ENCODE peak calls at places on chromosomes 7 and 10, in four cellular contexts. One of them, this sample, is unnamed.

GRCh38 chr10:109932391-109932790 is 9.1 kb upstream of the XPNPEP1 start:
- DNase-seq in stomach: no peak
- DNase-seq in astrocyte of the spinal cord: peak
- DNase-seq in right lobe of liver: no peak
- DNase-seq in this sample: no peak

GRCh38 chr10:74955796-74956195 is 129.4 kb downstream of the KAT6B start:
- DNase-seq in stomach: no peak
- DNase-seq in right lobe of liver: no peak
- DNase-seq in astrocyte of the spinal cord: no peak
- DNase-seq in this sample: no peak

GRCh38 chr7:80478683-80479082 is 33.2 kb downstream of the GNAT3 start:
- DNase-seq in right lobe of liver: no peak
- DNase-seq in stomach: no peak
- DNase-seq in astrocyte of the spinal cord: peak
- DNase-seq in this sample: peak

GRCh38 chr10:26439436-26440090 is 1.4 kb downstream of the APBB1IP start:
- DNase-seq in right lobe of liver: no peak
- DNase-seq in astrocyte of the spinal cord: no peak
- DNase-seq in stomach: no peak
- DNase-seq in this sample: no peak

GRCh38 chr7:77983973-77984372 is 185.4 kb downstream of the PHTF2 start:
- DNase-seq in astrocyte of the spinal cord: no peak
- DNase-seq in right lobe of liver: no peak
- DNase-seq in stomach: no peak
- DNase-seq in this sample: no peak

GRCh38 chr10:101759354-101760247 is 16.3 kb downstream of the FGF8 start:
- DNase-seq in right lobe of liver: no peak
- DNase-seq in stomach: no peak
- DNase-seq in astrocyte of the spinal cord: no peak
- DNase-seq in this sample: no peak

GRCh38 chr7:117071597-117071996 is 118.3 kb downstream of the ST7 start:
- DNase-seq in right lobe of liver: no peak
- DNase-seq in stomach: no peak
- DNase-seq in astrocyte of the spinal cord: no peak
- DNase-seq in this sample: peak

GRCh38 chr7:32905175-32905662 is 13.7 kb upstream of the KBTBD2 start:
- DNase-seq in astrocyte of the spinal cord: peak
- DNase-seq in right lobe of liver: no peak
- DNase-seq in stomach: no peak
- DNase-seq in this sample: peak

GRCh38 chr7:114710495-114710894 is 211.4 kb upstream of the MDFIC start:
- DNase-seq in astrocyte of the spinal cord: no peak
- DNase-seq in stomach: no peak
- DNase-seq in right lobe of liver: no peak
- DNase-seq in this sample: no peak

GRCh38 chr7:44489955-44490350 is 505 bp downstream of the NUDCD3 start:
- DNase-seq in right lobe of liver: no peak
- DNase-seq in astrocyte of the spinal cord: peak
- DNase-seq in stomach: peak
- DNase-seq in this sample: peak

GRCh38 chr7:152969335-152969734 is 209.8 kb downstream of the ACTR3B start:
- DNase-seq in stomach: no peak
- DNase-seq in right lobe of liver: no peak
- DNase-seq in astrocyte of the spinal cord: no peak
- DNase-seq in this sample: no peak

DNA sequence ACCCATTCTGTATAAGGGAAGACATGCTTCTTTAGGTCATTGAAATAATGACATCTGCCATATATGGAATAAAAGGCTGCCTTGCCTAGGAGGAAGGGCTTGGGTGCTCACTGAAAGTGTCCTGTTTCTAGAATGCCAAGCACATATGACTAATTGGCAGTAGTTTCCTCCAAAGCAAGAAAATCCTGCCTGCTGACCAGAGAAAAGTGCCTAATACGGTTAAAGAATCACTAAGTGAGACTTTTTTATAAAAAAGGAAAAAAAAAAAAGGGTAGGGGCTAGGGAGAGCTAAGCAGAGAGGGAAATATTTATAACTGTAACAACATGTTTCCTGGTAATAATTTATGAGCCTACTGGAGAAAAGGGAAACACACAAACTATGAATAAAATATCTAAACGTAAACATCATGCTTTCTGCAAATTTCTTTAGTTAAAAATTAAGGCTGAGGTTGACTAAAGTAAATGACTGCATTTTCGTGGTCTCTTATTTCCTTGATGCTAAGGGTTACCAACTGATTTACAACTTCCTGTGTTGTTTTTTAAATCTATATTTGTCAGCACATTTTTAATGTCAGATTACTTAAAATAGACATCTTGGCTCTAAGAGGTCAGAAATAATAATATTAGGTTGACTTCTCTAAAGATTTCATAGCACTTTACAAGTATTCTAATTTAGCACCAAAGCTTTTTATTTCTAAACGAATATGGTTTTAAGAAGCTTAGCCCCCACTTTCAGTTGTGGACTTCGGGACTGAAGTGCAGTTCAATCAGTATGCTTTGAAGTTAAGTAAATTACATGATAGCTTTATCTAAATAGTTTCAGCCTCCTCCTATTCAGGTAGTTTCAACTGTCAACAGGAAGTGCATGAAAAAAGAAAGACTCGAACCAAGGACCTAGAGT is 89.6 kb downstream of the CABCOCO1 start:
- DNase-seq in stomach: no peak
- DNase-seq in astrocyte of the spinal cord: peak
- DNase-seq in right lobe of liver: no peak
- DNase-seq in this sample: peak
- TF ChIP-seq CTCF in stomach: no peak
- TF ChIP-seq CTCF in astrocyte of the spinal cord: no peak
- TF ChIP-seq CTCF in right lobe of liver: no peak
- TF ChIP-seq CTCF in this sample: no peak

DNA sequence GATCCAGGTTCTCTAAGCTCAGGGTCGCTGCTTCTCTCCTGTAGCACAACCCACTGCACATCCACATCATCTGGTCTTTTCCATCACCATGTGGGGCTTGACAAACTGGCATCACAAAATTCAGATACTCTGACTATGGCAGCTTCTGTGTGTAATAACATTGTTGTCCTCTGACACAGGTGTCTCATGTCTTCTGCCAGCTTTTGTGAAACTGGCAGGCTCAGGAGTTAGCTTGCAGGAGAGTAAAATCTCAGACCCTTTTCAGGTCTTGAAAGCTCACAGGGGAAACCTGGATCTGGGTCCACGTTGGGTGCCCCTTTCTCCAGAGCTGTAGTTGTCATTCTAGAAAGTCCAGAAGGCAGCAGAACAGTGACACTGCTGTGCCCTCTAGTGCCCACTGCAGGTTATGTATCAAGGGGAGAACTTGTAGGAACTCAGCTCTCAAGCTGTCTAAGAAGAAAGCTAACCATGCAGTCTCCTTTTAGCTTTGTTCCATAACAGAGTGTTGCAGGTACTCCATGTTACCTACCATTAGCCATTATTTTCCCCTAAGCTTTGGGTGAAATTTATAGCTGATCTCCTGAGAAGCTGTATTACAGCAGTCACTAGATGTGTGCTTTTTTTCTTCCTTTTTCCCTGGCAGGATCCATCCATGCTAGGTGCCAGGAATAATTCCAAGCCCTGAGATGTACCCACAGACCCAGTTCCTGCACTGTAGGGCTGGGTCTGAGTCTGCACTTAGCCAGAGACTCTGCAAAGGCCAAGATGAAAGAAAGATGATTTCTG is 102.7 kb downstream of the ZNF248 start:
- DNase-seq in right lobe of liver: no peak
- DNase-seq in astrocyte of the spinal cord: no peak
- DNase-seq in stomach: peak
- DNase-seq in this sample: no peak
- TF ChIP-seq CTCF in right lobe of liver: peak
- TF ChIP-seq CTCF in astrocyte of the spinal cord: no peak
- TF ChIP-seq CTCF in stomach: peak
- TF ChIP-seq CTCF in this sample: no peak

DNA sequence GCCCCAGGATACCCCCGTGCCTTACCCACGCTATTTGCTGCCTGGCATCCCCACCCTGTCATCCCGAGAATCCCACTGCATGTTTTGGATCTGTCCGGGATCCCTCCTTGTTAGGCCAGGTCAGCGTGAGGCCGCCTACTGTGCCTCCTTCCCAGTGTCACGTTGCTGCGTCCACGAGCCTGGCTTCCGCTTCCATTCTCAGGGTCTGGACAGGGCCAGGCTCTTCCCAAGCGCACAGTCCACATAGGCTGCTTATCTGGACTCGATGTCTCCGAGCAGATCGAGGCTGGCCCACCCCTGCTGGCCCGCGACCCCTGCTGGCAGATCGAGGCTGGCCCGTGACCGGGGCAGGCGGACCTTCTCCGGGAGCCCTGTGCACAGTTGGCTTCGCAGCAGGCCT is 27.1 kb downstream of the FOXK1 start:
- DNase-seq in astrocyte of the spinal cord: no peak
- DNase-seq in stomach: no peak
- DNase-seq in right lobe of liver: no peak
- DNase-seq in this sample: no peak
- TF ChIP-seq CTCF in astrocyte of the spinal cord: peak
- TF ChIP-seq CTCF in stomach: no peak
- TF ChIP-seq CTCF in right lobe of liver: no peak
- TF ChIP-seq CTCF in this sample: no peak

DNA sequence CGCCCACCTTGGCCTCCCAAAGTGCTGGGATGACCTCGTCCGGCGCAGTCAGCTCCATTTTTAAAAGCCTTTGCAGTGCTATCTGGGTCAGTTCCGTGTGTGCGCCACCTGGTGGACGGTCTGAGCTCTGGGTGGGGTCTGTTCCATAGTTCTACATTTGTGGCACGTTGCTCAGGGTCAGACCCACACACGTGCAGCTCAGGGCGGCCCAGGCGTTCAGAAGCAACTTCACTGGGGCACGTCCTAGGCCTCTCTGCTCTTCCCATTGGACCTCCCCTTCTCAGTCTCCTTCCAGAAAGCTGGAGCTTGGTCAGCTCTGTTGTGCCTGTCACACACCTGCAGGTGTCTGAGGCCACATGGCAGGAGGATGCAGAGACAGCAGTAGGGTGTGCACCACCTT is 137.9 kb downstream of the DNAJB6 start:
- DNase-seq in astrocyte of the spinal cord: no peak
- DNase-seq in stomach: peak
- DNase-seq in right lobe of liver: peak
- DNase-seq in this sample: peak
- TF ChIP-seq CTCF in astrocyte of the spinal cord: peak
- TF ChIP-seq CTCF in stomach: no peak
- TF ChIP-seq CTCF in right lobe of liver: peak
- TF ChIP-seq CTCF in this sample: peak

DNA sequence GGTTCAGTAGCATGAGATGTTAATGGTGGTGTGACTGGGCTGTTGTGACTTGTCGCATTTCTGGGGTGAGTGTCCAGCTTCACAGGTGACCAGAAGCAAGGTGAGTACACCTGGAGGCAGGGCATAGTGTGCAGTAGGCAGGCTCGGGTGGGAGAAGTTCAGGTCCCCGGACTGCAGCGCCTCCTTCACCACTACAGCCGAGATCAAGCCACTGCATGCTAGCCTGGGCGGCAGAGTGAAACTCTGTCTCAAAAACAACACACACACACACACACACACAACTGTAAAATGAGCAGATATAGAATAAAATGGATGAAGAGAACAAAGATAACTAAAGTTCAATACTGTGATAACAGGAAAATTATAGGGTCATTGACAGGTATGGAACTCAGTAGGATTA is 11.1 kb upstream of the PARD3 start:
- DNase-seq in astrocyte of the spinal cord: no peak
- DNase-seq in stomach: no peak
- DNase-seq in right lobe of liver: no peak
- DNase-seq in this sample: no peak
- TF ChIP-seq CTCF in astrocyte of the spinal cord: no peak
- TF ChIP-seq CTCF in stomach: no peak
- TF ChIP-seq CTCF in right lobe of liver: no peak
- TF ChIP-seq CTCF in this sample: no peak